ENCODE peak calls at places on chromosomes 4 and X, in seven cellular contexts. T, X, Z, B, H, N and Y are unnamed samples.
A peak's percentile ranks its signal among the peaks of the same experiment; 100 is the strongest.

GRCh38 chrX:2423293-2423692 is 77.5 kb downstream of the DHRSX start:
- DNase-seq in T (no peak), X (no peak), Z (no peak), B (no peak), H (no peak), N (no peak), Y (no peak)

GRCh38 chr4:47930971-47931804 is 16.8 kb upstream of the NFXL1 start:
- DNase-seq in T (no peak), X (no peak), Z (no peak), B (no peak), H (no peak), N (no peak), Y (no peak)

GRCh38 chr4:151922811-151923210 is 162.0 kb upstream of the GATB start:
- DNase-seq in T (no peak), X (no peak), Z (no peak), B (no peak), H (no peak), N (no peak), Y (no peak)

GRCh38 chr4:131001371-131001770 is 1905.4 kb downstream of the C4orf33 start:
- DNase-seq in T (no peak), X (no peak), Z (no peak), B (no peak), H (no peak), N (no peak), Y (no peak)

GRCh38 chr4:155079866-155080265 is 128.6 kb upstream of the NPY2R start:
- DNase-seq in T (no peak), X (no peak), Z (no peak), B (no peak), H (no peak), N (no peak), Y (no peak)

GRCh38 chr4:125187621-125188176 is 127.1 kb upstream of the FAT4 start:
- DNase-seq in T (no peak), X (peak; percentile 25), Z (no peak), B (no peak), H (no peak), N (peak; percentile 32), Y (peak; percentile 47)

GRCh38 chr4:68712207-68712606 is 41.8 kb upstream of the UGT2B15 start:
- DNase-seq in T (no peak), X (no peak), Z (no peak), B (no peak), H (no peak), N (no peak), Y (no peak)

GRCh38 chr4:84726356-84726755 is 143.4 kb downstream of the CDS1 start:
- DNase-seq in T (no peak), X (no peak), Z (no peak), B (no peak), H (no peak), N (no peak), Y (no peak)

GRCh38 chr4:165343353-165344191 is 16.1 kb downstream of the MSMO1 start:
- DNase-seq in T (no peak), X (no peak), Z (no peak), B (no peak), H (no peak), N (no peak), Y (no peak)

GRCh38 chr4:140257461-140258305 is 103.7 kb upstream of the MAML3 start:
- DNase-seq in T (no peak), X (no peak), Z (no peak), B (no peak), H (no peak), N (no peak), Y (no peak)

GRCh38 chrX:50962156-50962555 is 51.6 kb downstream of the BMP15 start:
- DNase-seq in T (no peak), X (no peak), Z (no peak), B (no peak), H (no peak), N (no peak), Y (no peak)